ENCODE peak calls at places on chromosomes 4 and X, in five cellular contexts. One of them, this sample, is unnamed.

GRCh38 chrX:108131471-108131870 is 39.9 kb downstream of the ATG4A start:
- DNase-seq in small intestine: no peak
- DNase-seq in CD8-positive, alpha-beta T cell: no peak
- DNase-seq in esophagus squamous epithelium: no peak
- DNase-seq in IMR-90: peak; percentile 42
- DNase-seq in this sample: no peak

GRCh38 chrX:47226071-47226470 is 6.7 kb upstream of the USP11 start:
- DNase-seq in esophagus squamous epithelium: no peak
- DNase-seq in CD8-positive, alpha-beta T cell: no peak
- DNase-seq in IMR-90: no peak
- DNase-seq in small intestine: no peak
- DNase-seq in this sample: no peak

GRCh38 chr4:184802203-184803015 is 23.4 kb downstream of the ACSL1 start:
- DNase-seq in CD8-positive, alpha-beta T cell: no peak
- DNase-seq in IMR-90: peak; percentile 16
- DNase-seq in esophagus squamous epithelium: no peak
- DNase-seq in small intestine: no peak
- DNase-seq in this sample: no peak

GRCh38 chr4:96352051-96352517 is 512.2 kb downstream of the PDHA2 start:
- DNase-seq in small intestine: peak; percentile 36
- DNase-seq in IMR-90: no peak
- DNase-seq in CD8-positive, alpha-beta T cell: no peak
- DNase-seq in esophagus squamous epithelium: no peak
- DNase-seq in this sample: no peak

GRCh38 chr4:38145741-38146140 is 185.5 kb downstream of the PTTG2 start:
- DNase-seq in CD8-positive, alpha-beta T cell: no peak
- DNase-seq in small intestine: no peak
- DNase-seq in esophagus squamous epithelium: no peak
- DNase-seq in IMR-90: peak; percentile 98
- DNase-seq in this sample: no peak

GRCh38 chr4:30094866-30095265 is 625.3 kb upstream of the PCDH7 start:
- DNase-seq in CD8-positive, alpha-beta T cell: no peak
- DNase-seq in small intestine: no peak
- DNase-seq in esophagus squamous epithelium: no peak
- DNase-seq in IMR-90: peak; percentile 6
- DNase-seq in this sample: no peak

GRCh38 chrX:16836371-16836770 is 33.8 kb downstream of the RBBP7 start:
- DNase-seq in IMR-90: peak; percentile 13
- DNase-seq in small intestine: no peak
- DNase-seq in CD8-positive, alpha-beta T cell: no peak
- DNase-seq in esophagus squamous epithelium: no peak
- DNase-seq in this sample: no peak

GRCh38 chr4:145347684-145348083 is 134.0 kb upstream of the SMAD1 start:
- DNase-seq in IMR-90: peak; percentile 11
- DNase-seq in CD8-positive, alpha-beta T cell: no peak
- DNase-seq in small intestine: no peak
- DNase-seq in esophagus squamous epithelium: no peak
- DNase-seq in this sample: no peak

GRCh38 chr4:153546273-153546672 is 80.1 kb downstream of the TMEM131L start:
- DNase-seq in esophagus squamous epithelium: no peak
- DNase-seq in small intestine: no peak
- DNase-seq in IMR-90: no peak
- DNase-seq in CD8-positive, alpha-beta T cell: no peak
- DNase-seq in this sample: no peak

GRCh38 chr4:144701683-144702233 is 55.8 kb downstream of the HHIP start:
- DNase-seq in CD8-positive, alpha-beta T cell: no peak
- DNase-seq in small intestine: no peak
- DNase-seq in esophagus squamous epithelium: no peak
- DNase-seq in IMR-90: no peak
- DNase-seq in this sample: no peak

DNA sequence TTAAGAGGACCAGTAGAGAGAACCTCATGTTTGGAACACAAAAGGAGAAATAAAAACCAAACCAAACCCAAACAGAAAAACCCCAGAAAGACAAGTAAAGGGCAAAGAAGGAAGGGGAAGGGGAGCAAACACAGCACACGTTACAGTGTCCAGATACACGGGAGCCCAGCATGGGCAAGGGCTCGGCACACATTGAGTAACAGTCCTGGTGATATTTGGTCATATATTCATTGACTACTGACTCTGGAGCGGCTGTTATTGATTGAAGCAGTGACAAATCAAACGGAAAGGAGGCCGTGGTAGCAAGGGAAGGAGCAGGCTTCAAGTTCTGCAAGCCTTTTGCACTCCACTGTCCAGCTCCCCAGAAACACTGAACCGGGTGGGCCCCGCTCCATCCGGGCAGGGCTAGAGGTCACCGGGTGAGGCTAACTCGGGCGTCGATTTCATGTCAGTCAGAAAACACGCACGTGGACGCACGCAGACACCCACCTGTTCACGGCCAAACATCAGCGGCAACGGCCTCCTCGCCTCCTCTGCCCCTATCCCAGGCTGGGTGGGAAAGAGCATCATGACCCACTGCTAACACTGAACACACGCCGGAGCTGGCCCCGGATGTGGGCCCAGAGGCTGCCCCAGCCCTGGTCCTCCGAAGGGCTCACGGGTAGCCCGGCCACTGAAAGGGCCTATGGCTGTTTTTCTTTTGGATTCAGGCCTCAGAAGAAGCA is 3.7 kb upstream of the IRAK1 start:
- DNase-seq in CD8-positive, alpha-beta T cell: no peak
- DNase-seq in small intestine: no peak
- DNase-seq in esophagus squamous epithelium: no peak
- DNase-seq in IMR-90: no peak
- DNase-seq in this sample: no peak
- H3K27me3 ChIP-seq in CD8-positive, alpha-beta T cell: no peaks in the 10 kb centered on the region
- H3K27me3 ChIP-seq in small intestine: no peaks in the 10 kb centered on the region
- H3K27me3 ChIP-seq in esophagus squamous epithelium: no peaks in the 10 kb centered on the region
- H3K27me3 ChIP-seq in IMR-90: no peaks in the 10 kb centered on the region
- H3K27me3 ChIP-seq in this sample: no peaks in the 10 kb centered on the region

DNA sequence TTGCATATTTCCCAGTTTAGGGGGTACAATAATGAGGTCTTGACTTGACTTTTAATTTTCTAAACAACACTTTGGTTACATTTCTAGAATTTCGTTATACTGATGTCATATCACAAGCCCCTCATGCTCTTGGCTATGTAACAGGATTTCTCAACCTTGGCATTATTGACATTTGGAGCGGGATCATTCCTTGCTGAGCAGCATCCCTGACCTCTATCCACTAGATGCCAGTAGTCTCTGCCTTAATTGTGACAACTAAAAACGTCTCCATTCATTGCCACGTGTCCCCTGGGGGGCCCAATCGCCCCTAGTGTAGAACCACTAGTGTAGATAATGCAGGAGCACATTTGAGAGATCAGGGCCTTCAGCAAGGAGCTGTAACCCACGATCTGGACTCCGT is 234.2 kb upstream of the MID1 start:
- DNase-seq in small intestine: no peak
- DNase-seq in IMR-90: no peak
- DNase-seq in CD8-positive, alpha-beta T cell: no peak
- DNase-seq in esophagus squamous epithelium: no peak
- DNase-seq in this sample: no peak
- H3K27ac ChIP-seq in small intestine: no peak overlapping the region
- H3K27ac ChIP-seq in IMR-90: no peak overlapping the region
- H3K27ac ChIP-seq in CD8-positive, alpha-beta T cell: no peak overlapping the region
- H3K27ac ChIP-seq in esophagus squamous epithelium: no peak overlapping the region
- H3K27ac ChIP-seq in this sample: no peak overlapping the region

DNA sequence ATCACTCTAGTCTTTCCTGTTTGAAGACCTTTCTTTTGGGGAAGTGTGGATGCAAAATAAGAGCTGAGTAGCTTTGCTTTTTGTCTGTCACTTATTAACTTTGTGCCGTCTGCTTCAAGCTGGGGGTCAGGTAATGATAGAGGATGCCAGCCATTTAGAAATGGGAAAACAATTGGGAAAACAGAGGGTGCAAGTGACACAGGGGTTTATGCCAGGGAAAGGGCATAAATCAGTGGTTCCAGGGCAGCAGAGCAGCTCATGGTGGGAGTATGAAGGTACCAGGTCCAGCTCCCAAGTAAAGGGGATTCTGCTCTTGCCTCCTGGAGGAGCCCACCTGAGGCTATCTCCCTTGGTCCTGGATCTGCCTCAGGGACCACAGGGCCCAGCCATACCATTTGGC is 91.9 kb upstream of the GPR50 start:
- DNase-seq in esophagus squamous epithelium: no peak
- DNase-seq in CD8-positive, alpha-beta T cell: no peak
- DNase-seq in small intestine: no peak
- DNase-seq in IMR-90: no peak
- DNase-seq in this sample: no peak
- H3K27me3 ChIP-seq in esophagus squamous epithelium: peaks cover 5% of the 10 kb centered on the region
- H3K27me3 ChIP-seq in CD8-positive, alpha-beta T cell: no peaks in the 10 kb centered on the region
- H3K27me3 ChIP-seq in small intestine: peaks cover 2% of the 10 kb centered on the region
- H3K27me3 ChIP-seq in IMR-90: peaks cover 2% of the 10 kb centered on the region
- H3K27me3 ChIP-seq in this sample: peaks cover 3% of the 10 kb centered on the region

GRCh38 chrX:12961191-12961718 is 13.7 kb upstream of the TMSB4X start:
- DNase-seq in small intestine: no peak
- DNase-seq in CD8-positive, alpha-beta T cell: no peak
- DNase-seq in IMR-90: no peak
- DNase-seq in esophagus squamous epithelium: no peak
- DNase-seq in this sample: no peak

GRCh38 chrX:12958059-12958458 is 16.9 kb upstream of the TMSB4X start:
- DNase-seq in CD8-positive, alpha-beta T cell: no peak
- DNase-seq in esophagus squamous epithelium: no peak
- DNase-seq in small intestine: no peak
- DNase-seq in IMR-90: no peak
- DNase-seq in this sample: no peak

GRCh38 chrX:12965390-12965940 is 9.4 kb upstream of the TMSB4X start:
- DNase-seq in IMR-90: no peak
- DNase-seq in esophagus squamous epithelium: no peak
- DNase-seq in CD8-positive, alpha-beta T cell: no peak
- DNase-seq in small intestine: no peak
- DNase-seq in this sample: no peak

GRCh38 chrX:12958461-12958860 is 16.4 kb upstream of the TMSB4X start:
- DNase-seq in IMR-90: no peak
- DNase-seq in esophagus squamous epithelium: no peak
- DNase-seq in CD8-positive, alpha-beta T cell: no peak
- DNase-seq in small intestine: no peak
- DNase-seq in this sample: no peak

DNA sequence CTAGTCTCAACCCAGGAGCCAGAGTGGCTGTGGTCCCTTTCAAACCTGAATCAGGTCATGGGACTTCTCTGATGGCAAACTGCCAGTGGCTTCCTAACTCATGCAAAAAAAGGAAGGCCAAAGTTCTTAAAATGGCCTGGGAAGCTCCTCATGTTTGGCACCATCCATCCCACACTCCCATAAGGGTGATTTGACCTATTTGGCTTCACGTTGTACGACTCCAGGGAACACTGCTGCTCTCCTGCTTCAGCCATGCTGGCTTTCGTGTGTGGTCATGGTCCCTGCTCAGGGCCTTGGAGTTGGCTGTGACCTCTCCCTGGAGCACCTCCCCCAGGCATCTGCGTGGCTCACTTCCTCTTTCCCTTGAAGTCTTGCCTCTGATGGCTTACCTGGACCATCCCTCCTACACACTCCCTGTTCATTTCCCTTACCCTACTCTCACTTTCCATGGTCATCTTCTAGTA is 12.8 kb upstream of the TMSB4X start:
- DNase-seq in esophagus squamous epithelium: no peak
- DNase-seq in IMR-90: no peak
- DNase-seq in small intestine: no peak
- DNase-seq in CD8-positive, alpha-beta T cell: no peak
- DNase-seq in this sample: no peak
- H3K27ac ChIP-seq in esophagus squamous epithelium: peak overlapping the region; percentile 44
- H3K27ac ChIP-seq in IMR-90: no peak overlapping the region
- H3K27ac ChIP-seq in small intestine: no peak overlapping the region
- H3K27ac ChIP-seq in CD8-positive, alpha-beta T cell: no peak overlapping the region
- H3K27ac ChIP-seq in this sample: no peak overlapping the region

DNA sequence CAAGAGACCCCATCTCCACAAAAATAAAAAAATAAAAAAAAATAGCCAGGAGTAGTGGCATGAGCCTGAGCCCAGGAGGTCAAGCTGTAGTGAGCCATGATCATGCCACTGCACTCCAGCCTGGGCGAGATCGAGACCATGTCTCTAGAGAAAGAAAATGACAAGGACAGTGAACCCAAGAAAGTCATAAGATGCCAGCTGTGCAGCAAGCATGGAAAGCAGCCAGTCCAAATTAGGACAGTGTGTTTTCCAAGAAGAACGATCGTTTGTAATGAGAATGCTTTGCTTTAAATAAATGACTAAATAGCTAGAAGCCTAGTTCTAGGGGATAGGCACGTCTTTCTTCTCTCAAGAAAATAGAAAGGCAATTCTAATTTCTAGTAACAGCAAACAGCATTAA is 58.4 kb upstream of the MSANTD1 start:
- DNase-seq in esophagus squamous epithelium: no peak
- DNase-seq in small intestine: no peak
- DNase-seq in CD8-positive, alpha-beta T cell: no peak
- DNase-seq in IMR-90: no peak
- DNase-seq in this sample: no peak
- H3K27me3 ChIP-seq in esophagus squamous epithelium: no peaks in the 10 kb centered on the region
- H3K27me3 ChIP-seq in small intestine: no peaks in the 10 kb centered on the region
- H3K27me3 ChIP-seq in CD8-positive, alpha-beta T cell: no peaks in the 10 kb centered on the region
- H3K27me3 ChIP-seq in IMR-90: no peaks in the 10 kb centered on the region
- H3K27me3 ChIP-seq in this sample: no peaks in the 10 kb centered on the region

DNA sequence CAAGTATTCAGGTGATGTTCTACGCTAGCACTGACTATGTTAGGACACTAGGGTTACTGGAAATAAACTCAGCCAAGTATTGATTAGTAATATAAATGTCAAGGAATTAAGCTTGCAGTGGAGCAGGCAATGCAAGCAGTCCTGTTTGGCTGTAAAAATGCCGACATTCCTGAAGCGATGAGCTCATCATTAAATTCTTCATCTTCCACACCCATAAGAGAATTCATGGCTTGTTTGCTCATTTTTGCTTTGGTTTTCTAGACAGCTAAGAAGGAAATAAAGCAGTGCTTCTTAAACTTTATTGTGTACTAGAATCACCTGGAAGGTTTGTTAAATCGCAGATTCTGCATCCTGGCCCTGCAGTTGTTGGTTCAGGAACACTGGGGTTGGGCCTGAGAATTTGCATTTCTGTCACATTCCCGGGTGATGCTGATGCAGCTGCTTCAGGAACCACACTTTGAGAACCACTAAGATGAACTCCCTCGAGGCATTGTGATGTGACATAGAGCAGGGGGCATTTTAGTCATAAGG is 17.8 kb downstream of the ANXA3 start:
- DNase-seq in IMR-90: peak; percentile 82
- DNase-seq in small intestine: peak; percentile 25
- DNase-seq in esophagus squamous epithelium: no peak
- DNase-seq in CD8-positive, alpha-beta T cell: no peak
- DNase-seq in this sample: no peak
- H3K27ac ChIP-seq in IMR-90: peak overlapping the region; percentile 74
- H3K27ac ChIP-seq in small intestine: no peak overlapping the region
- H3K27ac ChIP-seq in esophagus squamous epithelium: peak overlapping the region; percentile 71
- H3K27ac ChIP-seq in CD8-positive, alpha-beta T cell: no peak overlapping the region
- H3K27ac ChIP-seq in this sample: no peak overlapping the region